ENCODE peak calls at places on chromosomes 3 and 15, in five cellular contexts. One of them, this sample, is unnamed.

GRCh38 chr3:196159952-196160804 is 51.0 kb downstream of the ZDHHC19 start:
- DNase-seq in RPMI7951: no peak
- DNase-seq in activated T-helper 1 cell treated with anti-CD3 and anti-CD28 coated beads, Interleukin-2, amount 50 U/mL, for 16 hours: no peak
- DNase-seq in suprapubic skin: no peak
- DNase-seq in T follicular helper cell: no peak
- DNase-seq in this sample: no peak

GRCh38 chr3:908839-909238 is 184.0 kb upstream of the CNTN6 start:
- DNase-seq in RPMI7951: no peak
- DNase-seq in activated T-helper 1 cell treated with anti-CD3 and anti-CD28 coated beads, Interleukin-2, amount 50 U/mL, for 16 hours: no peak
- DNase-seq in suprapubic skin: no peak
- DNase-seq in T follicular helper cell: no peak
- DNase-seq in this sample: no peak

GRCh38 chr3:49296781-49297420 is 19.9 kb upstream of the C3orf62 start:
- DNase-seq in RPMI7951: peak
- DNase-seq in activated T-helper 1 cell treated with anti-CD3 and anti-CD28 coated beads, Interleukin-2, amount 50 U/mL, for 16 hours: no peak
- DNase-seq in suprapubic skin: no peak
- DNase-seq in T follicular helper cell: no peak
- DNase-seq in this sample: no peak

GRCh38 chr15:38263996-38264395 is 11.4 kb downstream of the SPRED1 start:
- DNase-seq in RPMI7951: peak
- DNase-seq in activated T-helper 1 cell treated with anti-CD3 and anti-CD28 coated beads, Interleukin-2, amount 50 U/mL, for 16 hours: no peak
- DNase-seq in suprapubic skin: no peak
- DNase-seq in T follicular helper cell: no peak
- DNase-seq in this sample: no peak

GRCh38 chr3:52123106-52123708 is 31.0 kb downstream of the POC1A start:
- DNase-seq in RPMI7951: peak
- DNase-seq in activated T-helper 1 cell treated with anti-CD3 and anti-CD28 coated beads, Interleukin-2, amount 50 U/mL, for 16 hours: peak
- DNase-seq in suprapubic skin: no peak
- DNase-seq in T follicular helper cell: peak
- DNase-seq in this sample: peak

GRCh38 chr3:194775731-194776130 is 90.0 kb downstream of the FAM43A start:
- DNase-seq in RPMI7951: peak
- DNase-seq in activated T-helper 1 cell treated with anti-CD3 and anti-CD28 coated beads, Interleukin-2, amount 50 U/mL, for 16 hours: no peak
- DNase-seq in suprapubic skin: no peak
- DNase-seq in T follicular helper cell: no peak
- DNase-seq in this sample: no peak

GRCh38 chr3:106729481-106729880 is 647.8 kb upstream of the CCDC54 start:
- DNase-seq in RPMI7951: no peak
- DNase-seq in activated T-helper 1 cell treated with anti-CD3 and anti-CD28 coated beads, Interleukin-2, amount 50 U/mL, for 16 hours: no peak
- DNase-seq in suprapubic skin: no peak
- DNase-seq in T follicular helper cell: no peak
- DNase-seq in this sample: no peak

GRCh38 chr15:73782339-73782979 is 29.3 kb upstream of the INSYN1 start:
- DNase-seq in RPMI7951: no peak
- DNase-seq in activated T-helper 1 cell treated with anti-CD3 and anti-CD28 coated beads, Interleukin-2, amount 50 U/mL, for 16 hours: no peak
- DNase-seq in suprapubic skin: no peak
- DNase-seq in T follicular helper cell: no peak
- DNase-seq in this sample: no peak

GRCh38 chr3:152270145-152270870 is 1.6 kb downstream of the MBNL1 start:
- DNase-seq in RPMI7951: no peak
- DNase-seq in activated T-helper 1 cell treated with anti-CD3 and anti-CD28 coated beads, Interleukin-2, amount 50 U/mL, for 16 hours: no peak
- DNase-seq in suprapubic skin: no peak
- DNase-seq in T follicular helper cell: no peak
- DNase-seq in this sample: no peak

This sample was measured in coronary artery.